ENCODE peak calls at places on chromosomes 7 and 10, in eight cellular contexts. B is tibial artery, S is transverse colon, Z is kidney epithelial cell, P is uterus, J is adrenal gland, U is neural crest cell, D is H9. C is an unnamed sample.

GRCh38 chr7:140525741-140526140 is 46.4 kb upstream of the MKRN1 start:
- DNase-seq in D (peak), Z (no peak), U (no peak), S (peak), J (no peak), B (no peak), P (no peak), C (no peak)

GRCh38 chr10:24349379-24350110 is 140.6 kb downstream of the KIAA1217 start:
- DNase-seq in P (no peak), U (no peak), J (no peak), B (no peak), D (no peak), Z (no peak), S (no peak), C (no peak)

GRCh38 chr7:134752006-134752760 is 27.3 kb upstream of the CALD1 start:
- DNase-seq in J (no peak), P (no peak), S (no peak), D (no peak), Z (no peak), U (no peak), B (no peak), C (no peak)

GRCh38 chr7:141355057-141355456 is 196.2 kb upstream of the AGK start:
- DNase-seq in U (no peak), B (no peak), D (no peak), S (no peak), Z (no peak), P (no peak), J (no peak), C (no peak)

GRCh38 chr10:8674230-8674629 is 619.7 kb downstream of the GATA3 start:
- DNase-seq in P (no peak), B (no peak), J (no peak), S (no peak), D (no peak), Z (no peak), U (no peak), C (no peak)

GRCh38 chr10:73920084-73920483 is 9.2 kb downstream of the PLAU start:
- DNase-seq in P (peak), B (peak), J (peak), Z (no peak), U (no peak), S (peak), D (no peak), C (no peak)

GRCh38 chr10:110081914-110082313 is 74.1 kb downstream of the ADD3 start:
- DNase-seq in P (no peak), Z (peak), J (peak), D (no peak), S (no peak), U (no peak), B (no peak), C (no peak)

GRCh38 chr7:4712371-4713182 is 30.5 kb downstream of the FOXK1 start:
- DNase-seq in J (no peak), P (no peak), B (no peak), S (peak), U (no peak), Z (no peak), D (no peak), C (peak)

GRCh38 chr7:121960678-121961461 is 87.9 kb downstream of the PTPRZ1 start:
- DNase-seq in S (no peak), U (no peak), P (no peak), D (peak), B (no peak), Z (peak), J (no peak), C (no peak)

GRCh38 chr7:141145630-141145982 is 71.7 kb downstream of the TMEM178B start:
- DNase-seq in S (no peak), D (no peak), Z (no peak), U (no peak), P (no peak), J (no peak), B (no peak), C (no peak)

GRCh38 chr10:132405463-132405991 is 8.5 kb downstream of the PWWP2B start:
- DNase-seq in U (no peak), D (peak), P (no peak), S (no peak), Z (no peak), B (no peak), J (no peak), C (no peak)

GRCh38 chr7:143980746-143981510 is 19.2 kb upstream of the OR6B1 start:
- DNase-seq in B (no peak), U (no peak), D (no peak), J (no peak), Z (no peak), P (no peak), S (no peak), C (no peak)

GRCh38 chr7:139482662-139483466 is 609 bp downstream of the KLRG2 start:
- DNase-seq in D (peak), J (no peak), Z (no peak), P (no peak), S (no peak), U (peak), B (no peak), C (no peak)

GRCh38 chr7:18399624-18400235 is 95.8 kb upstream of the HDAC9 start:
- DNase-seq in S (no peak), D (peak), U (no peak), J (no peak), P (no peak), B (no peak), Z (no peak), C (no peak)

GRCh38 chr7:100369105-100369504 is 4.2 kb upstream of the PILRA start:
- DNase-seq in J (peak), B (peak), Z (no peak), U (no peak), S (peak), D (no peak), P (no peak), C (peak)

GRCh38 chr7:127629268-127629854 is 11.4 kb upstream of the PAX4 start:
- DNase-seq in B (no peak), U (peak), P (no peak), Z (no peak), J (no peak), S (peak), D (peak), C (peak)

GRCh38 chr7:106425017-106425719 is 140.4 kb upstream of the NAMPT start:
- DNase-seq in D (no peak), U (no peak), P (peak), S (peak), Z (peak), J (peak), B (peak), C (peak)

GRCh38 chr10:125538947-125539649 is 143.9 kb downstream of the TEX36 start:
- DNase-seq in U (no peak), S (peak), Z (peak), P (no peak), B (no peak), D (no peak), J (no peak), C (no peak)

GRCh38 chr7:95933618-95934017 is 161.3 kb downstream of the DYNC1I1 start:
- DNase-seq in J (no peak), D (no peak), U (no peak), Z (no peak), S (no peak), B (no peak), P (no peak), C (no peak)

GRCh38 chr10:72523062-72523461 is 102.8 kb downstream of the MICU1 start:
- DNase-seq in U (no peak), B (no peak), S (no peak), J (no peak), Z (no peak), D (no peak), P (no peak), C (no peak)

GRCh38 chr7:42232275-42232674 is 4.7 kb downstream of the GLI3 start:
- DNase-seq in S (no peak), D (no peak), Z (peak), P (peak), B (no peak), U (peak), J (no peak), C (no peak)

GRCh38 chr7:42940985-42941847 is 9.0 kb downstream of the MRPL32 start:
- DNase-seq in B (peak), Z (peak), P (peak), D (peak), J (peak), U (peak), S (peak), C (peak)

GRCh38 chr7:44377681-44378421 is 52.5 kb upstream of the CAMK2B start:
- DNase-seq in Z (no peak), U (no peak), B (peak), S (no peak), J (peak), D (peak), P (no peak), C (peak)

DNA sequence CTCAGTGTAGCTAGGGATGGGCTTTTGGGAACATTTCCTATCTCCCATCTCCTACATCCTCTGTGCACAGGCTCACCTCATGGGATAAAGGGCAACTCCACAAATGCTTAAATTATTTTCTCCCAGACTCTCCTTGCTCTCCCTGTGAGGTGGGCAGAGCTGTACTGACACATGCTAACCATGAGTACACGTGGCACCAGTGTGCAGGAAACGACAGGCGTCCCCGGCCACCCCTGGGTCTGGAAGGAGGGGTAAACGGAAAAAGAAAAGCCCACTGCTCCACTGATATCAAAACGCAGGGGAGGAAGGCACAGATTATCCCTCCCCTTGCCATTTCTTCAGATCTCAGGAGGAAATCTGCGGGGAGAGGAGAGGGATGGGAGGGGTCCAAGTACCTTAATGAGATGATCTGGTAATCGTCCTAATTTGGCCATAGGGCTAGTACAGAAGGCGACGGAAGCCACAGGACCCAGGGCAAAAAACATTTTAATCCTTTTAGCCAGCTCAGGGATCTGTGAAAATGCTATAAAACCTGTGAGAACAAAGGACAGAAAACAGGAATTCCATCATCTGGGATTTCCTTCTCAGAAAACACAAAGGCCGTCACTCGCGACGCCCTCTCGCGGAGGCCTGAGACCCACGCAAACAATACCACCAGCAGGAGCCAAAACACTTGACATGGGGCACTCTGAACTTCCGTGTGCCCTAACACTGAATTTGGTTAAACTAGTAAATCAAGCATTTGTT is 17.8 kb upstream of the CH25H start:
- DNase-seq in J (no peak), U (no peak), B (no peak), Z (no peak), S (no peak), D (no peak), P (peak), C (no peak)
- TF ChIP-seq CTCF in J (no peak), U (peak), B (no peak), Z (peak), S (no peak), D (peak), P (peak), C (peak)

GRCh38 chr7:26166681-26167266 is 14.8 kb downstream of the NFE2L3 start:
- DNase-seq in U (no peak), Z (no peak), J (no peak), S (no peak), D (no peak), P (no peak), B (no peak), C (no peak)

GRCh38 chr7:26157520-26158105 is 5.6 kb downstream of the NFE2L3 start:
- DNase-seq in J (no peak), B (no peak), S (no peak), P (no peak), Z (no peak), D (no peak), U (no peak), C (no peak)

GRCh38 chr7:26159243-26159642 is 7.2 kb downstream of the NFE2L3 start:
- DNase-seq in U (no peak), P (no peak), B (no peak), D (no peak), S (no peak), Z (no peak), J (no peak), C (no peak)

GRCh38 chr7:26165950-26166680 is 14.1 kb downstream of the NFE2L3 start:
- DNase-seq in U (no peak), B (no peak), J (no peak), Z (no peak), P (no peak), D (no peak), S (no peak), C (no peak)

DNA sequence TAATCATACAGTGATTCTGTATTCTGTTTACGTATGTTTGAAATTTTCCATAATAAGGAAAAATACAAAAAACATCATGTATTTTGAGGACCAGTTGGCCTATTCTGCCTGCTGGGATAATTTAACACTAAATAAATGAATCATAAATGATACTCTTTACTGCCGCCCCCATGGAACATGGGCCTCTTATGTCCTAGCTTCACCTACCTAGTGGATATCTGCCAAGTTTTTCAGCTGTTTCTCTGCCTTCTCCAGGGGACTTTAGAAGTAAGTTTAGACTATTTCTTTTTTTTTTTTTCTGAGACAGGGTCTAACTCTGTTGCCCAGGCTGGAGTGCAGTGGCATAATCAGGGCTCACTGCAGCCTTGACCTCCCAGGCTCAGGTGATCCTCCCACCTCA is 10.4 kb downstream of the NFE2L3 start:
- DNase-seq in Z (no peak), J (no peak), U (no peak), D (no peak), S (no peak), B (no peak), P (no peak), C (no peak)
- TF ChIP-seq CTCF in Z (no peak), J (no peak), U (no peak), D (no peak), S (no peak), B (no peak), P (no peak), C (no peak)

GRCh38 chr10:987906-988666 is at the start of gene GTPBP4:
- DNase-seq in B (peak), J (peak), D (peak), P (peak), S (peak), Z (peak), U (peak), C (peak)
- TF ChIP-seq CTCF in B (no peak), J (no peak), D (no peak), P (peak), S (no peak), Z (peak), U (no peak), C (peak)

GRCh38 chr7:28364082-28364481 is 48.2 kb upstream of the CREB5 start:
- DNase-seq in Z (no peak), J (no peak), U (no peak), P (no peak), D (no peak), B (no peak), S (no peak), C (no peak)

GRCh38 chr7:28358423-28358868 is 53.9 kb upstream of the CREB5 start:
- DNase-seq in D (no peak), U (no peak), P (no peak), J (no peak), S (no peak), Z (peak), B (no peak), C (no peak)

GRCh38 chr7:28360739-28361138 is 51.6 kb upstream of the CREB5 start:
- DNase-seq in J (no peak), U (no peak), P (no peak), D (no peak), Z (no peak), B (no peak), S (no peak), C (no peak)

GRCh38 chr7:28362812-28363211 is 49.5 kb upstream of the CREB5 start:
- DNase-seq in S (no peak), P (no peak), J (no peak), D (no peak), Z (no peak), B (no peak), U (no peak), C (no peak)
- TF ChIP-seq CTCF in S (peak), P (no peak), J (no peak), D (peak), Z (no peak), B (no peak), U (peak), C (peak)

GRCh38 chr10:76040107-76040829 is 608.8 kb downstream of the LRMDA start:
- DNase-seq in Z (no peak), J (no peak), U (no peak), D (no peak), P (no peak), B (no peak), S (no peak), C (no peak)
- TF ChIP-seq CTCF in Z (peak), J (no peak), U (peak), D (peak), P (no peak), B (no peak), S (no peak), C (no peak)

DNA sequence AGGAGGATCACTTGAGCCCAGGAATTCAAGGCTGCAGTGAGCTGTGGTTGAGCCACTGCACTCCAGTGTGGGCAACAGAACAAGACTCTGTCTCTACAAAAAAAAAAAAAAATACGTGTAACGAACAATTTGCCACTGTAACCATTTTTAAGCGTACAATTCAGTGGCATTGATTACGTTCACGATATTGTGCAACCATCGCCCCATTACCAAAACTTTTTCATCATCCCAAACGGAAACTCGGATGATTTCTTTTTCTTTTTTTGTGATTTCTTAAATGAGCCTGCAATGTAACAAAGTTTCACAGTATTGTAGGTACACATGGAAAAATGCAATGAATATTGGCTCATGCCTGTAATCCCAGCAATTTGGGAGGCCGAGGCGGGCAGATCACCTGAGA is 9.5 kb downstream of the GRIFIN start:
- DNase-seq in D (no peak), P (no peak), S (no peak), B (no peak), J (no peak), U (no peak), Z (no peak), C (no peak)
- TF ChIP-seq CTCF in D (no peak), P (no peak), S (no peak), B (no peak), J (no peak), U (no peak), Z (no peak), C (no peak)

GRCh38 chr10:124534231-124534798 is 72.7 kb downstream of the LHPP start:
- DNase-seq in B (peak), Z (no peak), S (peak), U (no peak), D (peak), P (peak), J (peak), C (peak)
- TF ChIP-seq CTCF in B (no peak), Z (peak), S (peak), U (peak), D (peak), P (peak), J (peak), C (peak)

GRCh38 chr7:123148813-123149212 is 51.0 kb downstream of the SLC13A1 start:
- DNase-seq in S (no peak), Z (no peak), D (no peak), U (no peak), P (no peak), J (no peak), B (no peak), C (no peak)

GRCh38 chr7:123151443-123151842 is 48.3 kb downstream of the SLC13A1 start:
- DNase-seq in S (no peak), B (no peak), P (no peak), Z (no peak), D (no peak), J (no peak), U (no peak), C (no peak)

GRCh38 chr7:123155571-123155970 is 44.2 kb downstream of the SLC13A1 start:
- DNase-seq in B (no peak), S (no peak), Z (no peak), D (no peak), U (no peak), P (no peak), J (no peak), C (no peak)

GRCh38 chr7:123157606-123158005 is 42.2 kb downstream of the SLC13A1 start:
- DNase-seq in P (no peak), Z (no peak), B (no peak), U (no peak), J (no peak), D (no peak), S (no peak), C (no peak)

GRCh38 chr7:123154231-123154860 is 45.4 kb downstream of the SLC13A1 start:
- DNase-seq in U (peak), D (peak), J (peak), S (peak), Z (peak), B (peak), P (peak), C (peak)
- TF ChIP-seq CTCF in U (peak), D (peak), J (peak), S (peak), Z (peak), B (peak), P (peak), C (peak)

GRCh38 chr7:76314042-76314721 is 11.7 kb downstream of the HSPB1 start:
- DNase-seq in B (peak), S (peak), U (peak), P (peak), Z (peak), D (peak), J (peak), C (peak)
- TF ChIP-seq CTCF in B (peak), S (peak), U (peak), P (peak), Z (peak), D (peak), J (peak), C (peak)

C was measured in GM13977.